ENCODE peak calls at places on chromosomes 2 and 18, in nine cellular contexts. U is mesothelial cell of epicardium, S is astrocyte of the cerebellum, V is progenitor cell of endocrine pancreas, K is left ventricle myocardium inferior, T is suprapubic skin, E is thoracic aorta, A is body of pancreas, D is Calu3. W is an unnamed sample.
A peak's percentile ranks its signal among the peaks of the same experiment; 100 is the strongest.

GRCh38 chr18:37405229-37405628 is 160.4 kb downstream of the CELF4 start:
- DNase-seq in D (no peak), V (no peak), U (no peak), K (no peak), A (no peak), T (no peak), E (no peak), S (no peak), W (no peak)

GRCh38 chr2:168350380-168350779 is 103.0 kb upstream of the STK39 start:
- DNase-seq in D (no peak), E (no peak), A (peak; percentile 29), S (no peak), U (no peak), V (no peak), K (no peak), T (no peak), W (no peak)

GRCh38 chr2:16513626-16514025 is 152.0 kb downstream of the CYRIA start:
- DNase-seq in T (no peak), S (no peak), A (no peak), D (no peak), E (no peak), K (no peak), U (no peak), V (no peak), W (no peak)

GRCh38 chr2:15278296-15278695 is 282.8 kb downstream of the NBAS start:
- DNase-seq in U (no peak), S (no peak), K (no peak), A (no peak), T (no peak), D (no peak), E (no peak), V (no peak), W (no peak)

GRCh38 chr18:77114564-77115391 is 17.8 kb downstream of the MBP start:
- DNase-seq in U (no peak), T (peak; percentile 96), A (peak; percentile 93), E (peak; percentile 63), S (no peak), K (peak; percentile 87), V (no peak), D (peak; percentile 97), W (no peak)

GRCh38 chr2:187316040-187316439 is 132.0 kb downstream of the CALCRL start:
- DNase-seq in A (no peak), D (no peak), K (no peak), U (no peak), E (no peak), T (no peak), S (no peak), V (no peak), W (no peak)

GRCh38 chr2:105385703-105386540 is 12.9 kb downstream of the FHL2 start:
- DNase-seq in T (no peak), D (no peak), A (no peak), V (no peak), K (no peak), U (no peak), E (no peak), S (no peak), W (no peak)

GRCh38 chr2:28544405-28544914 is 48.6 kb downstream of the PLB1 start:
- DNase-seq in U (no peak), V (no peak), A (no peak), D (no peak), E (no peak), K (no peak), S (no peak), T (no peak), W (no peak)

GRCh38 chr18:49510393-49511115 is 23.5 kb upstream of the C18orf32 start:
- DNase-seq in E (no peak), A (peak; percentile 49), K (no peak), S (no peak), V (peak; percentile 36), D (peak; percentile 72), T (no peak), U (no peak), W (no peak)

GRCh38 chr2:223759569-223760430 is 77.6 kb downstream of the AP1S3 start:
- DNase-seq in S (no peak), T (no peak), K (no peak), A (peak; percentile 19), U (no peak), E (no peak), V (no peak), D (peak; percentile 68), W (no peak)

GRCh38 chr2:241597561-241597960 is 39.0 kb downstream of the BOK start:
- DNase-seq in T (no peak), E (no peak), A (no peak), V (no peak), S (no peak), K (no peak), D (no peak), U (no peak), W (no peak)

GRCh38 chr2:172821370-172822338 is 86.0 kb downstream of the RAPGEF4 start:
- DNase-seq in S (peak; percentile 49), V (no peak), A (no peak), T (no peak), D (no peak), K (no peak), E (no peak), U (no peak), W (no peak)

GRCh38 chr18:48363167-48363566 is 46.0 kb downstream of the ZBTB7C start:
- DNase-seq in V (no peak), T (peak; percentile 29), E (no peak), D (no peak), A (no peak), K (no peak), U (no peak), S (no peak), W (peak; percentile 13)

GRCh38 chr2:19352946-19353720 is 5.3 kb downstream of the OSR1 start:
- DNase-seq in T (no peak), A (no peak), U (no peak), D (no peak), V (no peak), S (no peak), K (no peak), E (no peak), W (no peak)

GRCh38 chr2:157628282-157628531 is 457 bp downstream of the ACVR1C start:
- DNase-seq in K (no peak), T (no peak), D (peak; percentile 28), S (no peak), V (no peak), E (no peak), A (no peak), U (no peak), W (no peak)
- TF ChIP-seq CTCF in K (no peak), T (no peak), D (no peak), S (no peak), V (no peak), E (no peak), A (no peak), U (no peak), W (no peak)

DNA sequence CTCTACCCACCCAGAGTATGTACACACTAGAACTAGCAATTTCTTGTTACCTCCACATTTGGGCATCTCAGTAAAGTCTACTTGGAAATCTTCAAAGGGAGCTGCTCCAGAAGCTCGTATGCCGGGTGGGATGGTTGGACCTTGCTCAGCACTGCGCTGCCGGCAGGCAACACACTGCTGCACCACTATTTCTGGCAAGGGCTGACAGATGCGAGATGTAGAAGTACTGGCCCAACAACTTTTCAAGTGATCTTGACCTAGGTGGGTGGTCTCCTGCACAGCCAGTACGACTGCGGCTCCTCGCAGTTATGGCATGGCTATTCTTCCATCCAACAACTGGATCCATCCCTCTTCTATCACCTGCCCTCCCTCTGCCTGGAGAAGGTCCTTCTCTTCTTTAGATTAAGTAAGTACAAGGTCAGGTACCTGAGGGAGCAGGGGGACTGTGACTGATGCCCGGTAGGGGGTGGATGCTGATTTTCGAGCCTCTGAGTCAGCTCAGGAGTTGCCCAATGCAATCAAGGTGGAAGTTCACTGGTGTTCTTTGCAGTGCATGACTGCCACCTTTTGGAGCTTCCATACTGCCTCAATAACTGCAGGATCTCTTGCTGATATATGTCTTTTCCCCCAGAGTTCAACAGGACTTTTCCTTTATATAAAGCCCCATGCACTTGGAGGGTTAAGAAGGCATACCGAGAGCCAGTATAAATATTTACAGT is 100.4 kb upstream of the SLC1A4 start:
- DNase-seq in T (peak; percentile 64), A (no peak), V (no peak), D (peak; percentile 34), U (no peak), E (no peak), K (no peak), S (peak; percentile 29), W (no peak)
- TF ChIP-seq CTCF in T (peak; percentile 21), A (peak; percentile 32), V (peak; percentile 19), D (peak; percentile 22), U (no peak), E (no peak), K (peak; percentile 20), S (peak; percentile 48), W (peak; percentile 26)

GRCh38 chr2:163715199-163715598 is 20.6 kb downstream of the FIGN start:
- DNase-seq in U (no peak), T (no peak), S (no peak), D (no peak), V (no peak), K (no peak), A (no peak), E (no peak), W (no peak)

GRCh38 chr2:163719278-163719677 is 16.5 kb downstream of the FIGN start:
- DNase-seq in D (no peak), T (no peak), V (no peak), K (no peak), S (no peak), E (no peak), A (no peak), U (no peak), W (no peak)

GRCh38 chr2:163716101-163716500 is 19.7 kb downstream of the FIGN start:
- DNase-seq in S (no peak), A (no peak), E (no peak), U (no peak), D (no peak), T (no peak), K (no peak), V (no peak), W (no peak)

GRCh38 chr2:163717474-163717873 is 18.3 kb downstream of the FIGN start:
- DNase-seq in V (no peak), K (no peak), S (no peak), A (no peak), T (no peak), E (no peak), D (no peak), U (no peak), W (no peak)

DNA sequence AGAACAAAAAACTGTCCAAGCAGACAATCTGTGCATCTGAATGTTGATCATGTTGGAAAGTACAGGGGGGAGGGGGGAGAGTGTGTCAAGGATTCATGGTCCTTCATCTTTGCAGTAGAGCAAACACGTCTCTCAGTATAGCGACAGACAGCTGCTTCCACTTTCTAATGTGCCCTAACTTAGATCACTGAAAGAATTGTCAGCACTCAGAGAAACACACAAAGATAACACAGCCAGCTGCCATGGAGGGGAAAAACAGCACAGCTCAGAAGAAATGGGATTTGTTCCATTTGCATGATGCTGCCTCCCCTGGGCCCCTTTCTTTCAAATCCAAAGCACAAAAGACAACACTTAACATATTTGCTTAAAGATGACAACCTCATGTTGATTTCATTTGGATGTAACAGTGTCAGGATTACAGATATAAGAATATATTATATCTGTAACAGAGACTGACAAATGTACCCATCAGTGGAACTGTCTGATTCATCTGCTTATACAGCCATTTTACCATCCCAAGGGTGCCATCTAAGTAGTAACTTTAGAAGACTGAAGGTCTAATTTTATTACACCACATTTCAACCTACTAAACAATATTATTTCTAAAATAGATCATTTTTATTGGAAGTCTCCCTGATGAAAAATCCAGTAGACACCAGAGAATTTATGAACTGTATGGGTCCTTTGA is 17.7 kb downstream of the FIGN start:
- DNase-seq in T (no peak), K (no peak), S (no peak), V (no peak), A (no peak), D (no peak), E (no peak), U (no peak), W (no peak)
- TF ChIP-seq CTCF in T (no peak), K (peak; percentile 6), S (no peak), V (no peak), A (no peak), D (no peak), E (no peak), U (no peak), W (no peak)

GRCh38 chr2:213149332-213149875 is 2.0 kb downstream of the IKZF2 start:
- DNase-seq in T (no peak), U (no peak), E (no peak), K (no peak), D (no peak), A (no peak), V (no peak), S (peak; percentile 18), W (no peak)
- TF ChIP-seq CTCF in T (no peak), U (no peak), E (no peak), K (peak; percentile 30), D (no peak), A (no peak), V (no peak), S (no peak), W (no peak)